ENCODE peak calls at places on chromosomes 2 and 18, in seven cellular contexts. N is cardiac muscle cell, H is brain microvascular endothelial cell, I is spleen, W is Karpas-422, G is psoas muscle, S is suprapubic skin. K is an unnamed sample. For H3K27me3, the result is how much of the 10 kb centered on the place peaks cover.

GRCh38 chr2:175880-176800 is 87.7 kb downstream of the SH3YL1 start:
- DNase-seq in N (no peak), H (no peak), I (no peak), W (no peak), G (no peak), S (no peak), K (peak)

GRCh38 chr2:70987386-70987785 is 7.3 kb downstream of the TEX261 start:
- DNase-seq in N (no peak), H (no peak), I (peak), W (no peak), G (no peak), S (no peak), K (no peak)

GRCh38 chr2:191167766-191168165 is 17.0 kb upstream of the STAT4 start:
- DNase-seq in N (no peak), H (no peak), I (no peak), W (no peak), G (no peak), S (no peak), K (no peak)

GRCh38 chr2:73089270-73090030 is 17.9 kb upstream of the SFXN5 start:
- DNase-seq in N (no peak), H (peak), I (no peak), W (no peak), G (peak), S (no peak), K (no peak)

GRCh38 chr2:215833531-215834162 is 179.7 kb downstream of the MREG start:
- DNase-seq in N (no peak), H (peak), I (no peak), W (no peak), G (no peak), S (no peak), K (no peak)

GRCh38 chr18:54390838-54391237 is 33.1 kb downstream of the C18orf54 start:
- DNase-seq in N (no peak), H (no peak), I (no peak), W (no peak), G (no peak), S (no peak), K (no peak)

GRCh38 chr2:239919779-239920545 is 105.2 kb downstream of the NDUFA10 start:
- DNase-seq in N (no peak), H (no peak), I (peak), W (no peak), G (no peak), S (peak), K (no peak)

GRCh38 chr2:237092920-237093781 is 7.5 kb downstream of the COPS8 start:
- DNase-seq in N (peak), H (peak), I (no peak), W (no peak), G (no peak), S (no peak), K (no peak)

GRCh38 chr18:10973579-10974260 is 175.6 kb downstream of the PIEZO2 start:
- DNase-seq in N (no peak), H (no peak), I (no peak), W (no peak), G (no peak), S (no peak), K (no peak)

GRCh38 chr2:144624451-144624850 is 104.5 kb upstream of the ZEB2 start:
- DNase-seq in N (no peak), H (no peak), I (no peak), W (no peak), G (no peak), S (no peak), K (no peak)

GRCh38 chr2:159880729-159881128 is 82.7 kb upstream of the CD302 start:
- DNase-seq in N (no peak), H (no peak), I (no peak), W (no peak), G (no peak), S (no peak), K (no peak)

GRCh38 chr2:239836021-239836765 is 188.9 kb downstream of the NDUFA10 start:
- DNase-seq in N (no peak), H (no peak), I (peak), W (no peak), G (no peak), S (no peak), K (no peak)

GRCh38 chr2:39059366-39059952 is 61.4 kb downstream of the SOS1 start:
- DNase-seq in N (peak), H (no peak), I (no peak), W (peak), G (no peak), S (no peak), K (no peak)

GRCh38 chr2:234994340-234995321 is 42.8 kb downstream of the SH3BP4 start:
- DNase-seq in N (no peak), H (no peak), I (no peak), W (no peak), G (no peak), S (no peak), K (no peak)

GRCh38 chr2:234593636-234594035 is 96.8 kb upstream of the ARL4C start:
- DNase-seq in N (no peak), H (no peak), I (no peak), W (no peak), G (no peak), S (no peak), K (no peak)

GRCh38 chr2:71592181-71592711 is 138.9 kb downstream of the DYSF start:
- DNase-seq in N (no peak), H (no peak), I (no peak), W (no peak), G (no peak), S (no peak), K (no peak)

GRCh38 chr2:11753452-11753885 is 7.0 kb downstream of the LPIN1 start:
- DNase-seq in N (no peak), H (no peak), I (peak), W (peak), G (peak), S (no peak), K (peak)

GRCh38 chr2:107358362-107358761 is 468.3 kb upstream of the RGPD4 start:
- DNase-seq in N (no peak), H (no peak), I (no peak), W (no peak), G (no peak), S (no peak), K (no peak)

GRCh38 chr2:152336854-152337510 is 2.0 kb downstream of the FMNL2 start:
- DNase-seq in N (peak), H (peak), I (no peak), W (no peak), G (peak), S (peak), K (no peak)

GRCh38 chr2:157440404-157441071 is 3.4 kb downstream of the CYTIP start:
- DNase-seq in N (no peak), H (no peak), I (peak), W (peak), G (no peak), S (no peak), K (no peak)

GRCh38 chr2:64963719-64964118 is 25.5 kb upstream of the SLC1A4 start:
- DNase-seq in N (no peak), H (no peak), I (no peak), W (no peak), G (no peak), S (no peak), K (no peak)

GRCh38 chr2:14524041-14524802 is 108.3 kb upstream of the LRATD1 start:
- DNase-seq in N (no peak), H (no peak), I (no peak), W (no peak), G (no peak), S (no peak), K (no peak)

GRCh38 chr2:30948120-30948519 is 140.9 kb upstream of the CAPN13 start:
- DNase-seq in N (no peak), H (no peak), I (no peak), W (no peak), G (no peak), S (no peak), K (no peak)

GRCh38 chr18:41353726-41354125 is 601.3 kb upstream of the PIK3C3 start:
- DNase-seq in N (no peak), H (no peak), I (no peak), W (no peak), G (no peak), S (no peak), K (no peak)

GRCh38 chr2:111118455-111119003 is 2.2 kb upstream of the BCL2L11 start:
- DNase-seq in N (no peak), H (no peak), I (peak), W (peak), G (no peak), S (peak), K (no peak)

GRCh38 chr18:44924750-44925534 is 244.3 kb downstream of the SETBP1 start:
- DNase-seq in N (no peak), H (no peak), I (no peak), W (no peak), G (no peak), S (no peak), K (no peak)

GRCh38 chr2:176186024-176186423 is 2.4 kb upstream of the HOXD1 start:
- DNase-seq in N (no peak), H (no peak), I (no peak), W (no peak), G (no peak), S (no peak), K (no peak)

GRCh38 chr2:176189666-176190641 is 1.5 kb downstream of the HOXD1 start:
- DNase-seq in N (peak), H (no peak), I (no peak), W (no peak), G (no peak), S (no peak), K (no peak)

GRCh38 chr2:176188218-176188968 is at the start of gene HOXD1:
- DNase-seq in N (no peak), H (no peak), I (no peak), W (no peak), G (peak), S (peak), K (no peak)

GRCh38 chr2:176187306-176188217 is 906 bp upstream of the HOXD1 start:
- DNase-seq in N (no peak), H (no peak), I (no peak), W (no peak), G (no peak), S (peak), K (no peak)

GRCh38 chr2:176188969-176189665 is 649 bp downstream of the HOXD1 start:
- DNase-seq in N (no peak), H (no peak), I (no peak), W (no peak), G (no peak), S (peak), K (no peak)
- H3K27me3 ChIP-seq in N (half or more), H (half or more), I (under half), W (under half), G (under half), S (half or more), K (under half)

GRCh38 chr2:54416938-54417337 is 39.2 kb upstream of the SPTBN1 start:
- DNase-seq in N (no peak), H (no peak), I (no peak), W (no peak), G (no peak), S (no peak), K (no peak)

GRCh38 chr2:54419855-54420550 is 36.1 kb upstream of the SPTBN1 start:
- DNase-seq in N (no peak), H (no peak), I (no peak), W (no peak), G (no peak), S (no peak), K (no peak)

GRCh38 chr2:54422072-54422581 is 34.0 kb upstream of the SPTBN1 start:
- DNase-seq in N (no peak), H (no peak), I (no peak), W (no peak), G (no peak), S (no peak), K (peak)

GRCh38 chr2:54417577-54417976 is 38.5 kb upstream of the SPTBN1 start:
- DNase-seq in N (no peak), H (no peak), I (no peak), W (no peak), G (no peak), S (no peak), K (no peak)

GRCh38 chr2:54419386-54419785 is 36.7 kb upstream of the SPTBN1 start:
- DNase-seq in N (no peak), H (no peak), I (no peak), W (no peak), G (no peak), S (no peak), K (no peak)
- H3K27ac ChIP-seq in N (no peak), H (no peak), I (peak), W (no peak), G (peak), S (peak), K (no peak)

GRCh38 chr2:118223487-118224136 is 135.3 kb downstream of the INSIG2 start:
- DNase-seq in N (peak), H (no peak), I (no peak), W (no peak), G (no peak), S (no peak), K (peak)

GRCh38 chr2:118224144-118224887 is 136.0 kb downstream of the INSIG2 start:
- DNase-seq in N (peak), H (no peak), I (peak), W (no peak), G (peak), S (peak), K (peak)

GRCh38 chr2:118222643-118223486 is 134.6 kb downstream of the INSIG2 start:
- DNase-seq in N (no peak), H (no peak), I (no peak), W (no peak), G (no peak), S (no peak), K (no peak)

GRCh38 chr2:118224888-118225264 is 136.6 kb downstream of the INSIG2 start:
- DNase-seq in N (no peak), H (no peak), I (no peak), W (no peak), G (no peak), S (no peak), K (no peak)

DNA sequence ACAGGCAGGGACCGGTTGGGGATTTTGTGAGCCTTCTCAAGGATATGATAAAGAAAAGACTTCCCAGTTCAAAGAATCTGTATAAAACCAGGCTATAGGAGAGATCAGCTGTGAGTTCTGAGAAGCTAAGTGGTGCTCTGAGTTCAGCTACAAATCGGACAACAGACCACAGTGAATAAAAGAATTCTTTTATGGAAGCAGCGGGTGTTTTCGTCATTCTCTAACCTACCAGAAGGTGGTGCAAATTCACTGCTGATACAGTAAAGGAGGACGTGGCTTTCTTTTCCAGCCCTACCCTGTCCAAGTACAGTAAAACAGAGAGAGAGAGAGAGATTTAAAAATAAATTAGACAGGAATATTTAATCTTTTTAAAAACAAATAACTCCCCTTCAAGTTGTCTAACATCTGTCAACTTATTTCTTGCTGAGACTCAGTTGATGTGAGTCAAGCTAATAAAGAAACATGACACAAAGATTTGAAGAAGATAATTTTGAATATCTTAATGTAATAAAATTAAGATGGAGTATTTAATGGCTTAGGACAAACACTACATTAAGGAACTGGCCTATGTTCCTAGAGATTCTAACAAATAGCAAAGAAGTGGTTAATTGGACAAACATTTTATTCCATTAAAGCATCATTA is 133.8 kb downstream of the INSIG2 start:
- DNase-seq in N (peak), H (peak), I (no peak), W (peak), G (no peak), S (no peak), K (peak)
- H3K27me3 ChIP-seq in N (under half), H (under half), I (under half), W (under half), G (under half), S (half or more), K (half or more)

GRCh38 chr18:56542488-56542887 is 95.9 kb downstream of the TXNL1 start:
- DNase-seq in N (no peak), H (no peak), I (no peak), W (no peak), G (no peak), S (no peak), K (no peak)
- H3K27ac ChIP-seq in N (no peak), H (no peak), I (no peak), W (no peak), G (no peak), S (no peak), K (no peak)

GRCh38 chr2:45167885-45168284 is 158.6 kb upstream of the SIX2 start:
- DNase-seq in N (no peak), H (no peak), I (no peak), W (no peak), G (no peak), S (no peak), K (no peak)

GRCh38 chr2:45168731-45169338 is 159.6 kb upstream of the SIX2 start:
- DNase-seq in N (peak), H (no peak), I (no peak), W (no peak), G (peak), S (no peak), K (no peak)

GRCh38 chr2:45162711-45163110 is 153.5 kb upstream of the SIX2 start:
- DNase-seq in N (no peak), H (no peak), I (no peak), W (no peak), G (no peak), S (no peak), K (no peak)

GRCh38 chr2:45169339-45170190 is 160.3 kb upstream of the SIX2 start:
- DNase-seq in N (peak), H (peak), I (no peak), W (no peak), G (peak), S (no peak), K (no peak)

DNA sequence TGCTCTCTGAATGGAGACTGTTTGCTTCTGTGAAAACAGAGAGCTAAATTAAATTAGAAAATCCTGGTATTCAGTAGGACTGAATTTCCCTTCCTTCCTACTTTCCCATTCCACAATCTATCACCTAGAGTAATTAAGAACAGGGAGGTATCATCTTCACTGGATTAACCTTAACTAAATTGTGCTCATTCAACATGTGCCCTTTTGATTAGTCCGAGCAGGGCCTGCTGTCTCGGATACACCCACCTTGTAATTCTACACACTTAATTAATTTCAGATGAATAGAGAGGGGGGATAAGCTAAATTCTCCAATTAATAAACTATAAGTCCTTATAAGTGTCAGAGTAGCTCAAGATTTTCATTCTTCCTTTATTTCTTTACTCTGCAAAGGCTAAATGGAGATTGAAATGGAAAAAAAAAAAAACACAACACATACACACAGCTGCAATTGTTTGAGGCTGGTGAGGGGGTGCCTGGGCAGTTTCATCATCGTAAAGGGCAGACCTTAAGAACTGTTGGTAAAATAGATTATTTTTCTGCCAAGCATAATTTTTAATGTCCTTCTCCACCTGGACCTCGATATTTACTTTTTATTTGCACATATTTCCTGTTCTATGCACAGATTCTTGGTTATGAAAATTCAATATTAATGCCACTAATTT is 157.1 kb upstream of the SIX2 start:
- DNase-seq in N (no peak), H (no peak), I (no peak), W (no peak), G (no peak), S (no peak), K (no peak)
- H3K27me3 ChIP-seq in N (half or more), H (under half), I (under half), W (under half), G (under half), S (half or more), K (under half)

GRCh38 chr2:56522605-56523089 is 338.9 kb downstream of the CCDC85A start:
- DNase-seq in N (peak), H (no peak), I (no peak), W (no peak), G (peak), S (no peak), K (no peak)
- H3K27ac ChIP-seq in N (peak), H (no peak), I (no peak), W (no peak), G (peak), S (no peak), K (no peak)

K was measured in CD4-positive, CD25-positive, alpha-beta regulatory T cell.